ENCODE peak calls at places on chromosomes 4 and X, in seven cellular contexts. Z is kidney, G is tibial artery, T is PC-3, A is K562, V is gastrocnemius medialis, L is suprapubic skin. Y is an unnamed sample. For H3K4me1, the result is how much of the 10 kb centered on the place peaks cover.

GRCh38 chr4:159240690-159241089 is 137.8 kb downstream of the RAPGEF2 start:
- DNase-seq in Z (no peak), G (no peak), T (no peak), A (no peak), V (no peak), L (no peak), Y (no peak)

GRCh38 chr4:27790911-27791310 is 930.3 kb downstream of the STIM2 start:
- DNase-seq in Z (no peak), G (no peak), T (peak), A (no peak), V (no peak), L (no peak), Y (no peak)

GRCh38 chr4:67327245-67327860 is 217.9 kb downstream of the CENPC start:
- DNase-seq in Z (no peak), G (peak), T (peak), A (peak), V (no peak), L (no peak), Y (no peak)

GRCh38 chr4:125828316-125828715 is 513.6 kb downstream of the FAT4 start:
- DNase-seq in Z (no peak), G (no peak), T (no peak), A (no peak), V (no peak), L (no peak), Y (no peak)

GRCh38 chr4:40552536-40552935 is 77.1 kb downstream of the RBM47 start:
- DNase-seq in Z (no peak), G (no peak), T (peak), A (no peak), V (no peak), L (no peak), Y (no peak)

GRCh38 chr4:1105067-1105466 is 8.3 kb downstream of the RNF212 start:
- DNase-seq in Z (no peak), G (no peak), T (no peak), A (no peak), V (no peak), L (no peak), Y (no peak)

GRCh38 chrX:68686684-68687045 is 39.2 kb downstream of the STARD8 start:
- DNase-seq in Z (no peak), G (no peak), T (no peak), A (peak), V (no peak), L (no peak), Y (no peak)

GRCh38 chr4:41360214-41360910 is 103.6 kb downstream of the UCHL1 start:
- DNase-seq in Z (peak), G (peak), T (peak), A (peak), V (peak), L (no peak), Y (peak)

GRCh38 chr4:89166971-89167475 is 55.7 kb downstream of the TIGD2 start:
- DNase-seq in Z (no peak), G (no peak), T (no peak), A (no peak), V (no peak), L (no peak), Y (no peak)

GRCh38 chr4:149997881-149998421 is 80.3 kb upstream of the DCLK2 start:
- DNase-seq in Z (no peak), G (no peak), T (peak), A (peak), V (no peak), L (no peak), Y (no peak)

GRCh38 chr4:144820706-144821105 is 174.8 kb downstream of the HHIP start:
- DNase-seq in Z (no peak), G (no peak), T (no peak), A (no peak), V (no peak), L (no peak), Y (no peak)

GRCh38 chr4:153535735-153536494 is 69.8 kb downstream of the TMEM131L start:
- DNase-seq in Z (no peak), G (no peak), T (no peak), A (no peak), V (no peak), L (no peak), Y (no peak)

GRCh38 chrX:7216981-7217587 is 69.1 kb upstream of the PUDP start:
- DNase-seq in Z (no peak), G (no peak), T (no peak), A (no peak), V (no peak), L (no peak), Y (no peak)

GRCh38 chrX:45851434-45851991 is 650.8 kb upstream of the DIPK2B start:
- DNase-seq in Z (no peak), G (no peak), T (peak), A (no peak), V (no peak), L (no peak), Y (no peak)

GRCh38 chr4:21656832-21657231 is 291.7 kb downstream of the KCNIP4 start:
- DNase-seq in Z (no peak), G (no peak), T (peak), A (no peak), V (no peak), L (no peak), Y (no peak)

GRCh38 chrX:130097507-130098201 is 12.6 kb downstream of the ELF4 start:
- DNase-seq in Z (peak), G (no peak), T (no peak), A (no peak), V (no peak), L (no peak), Y (no peak)

GRCh38 chr4:76781698-76782595 is 116.0 kb downstream of the SOWAHB start:
- DNase-seq in Z (no peak), G (no peak), T (peak), A (peak), V (no peak), L (no peak), Y (no peak)

GRCh38 chr4:89514811-89515210 is 207.2 kb upstream of the GPRIN3 start:
- DNase-seq in Z (no peak), G (no peak), T (no peak), A (no peak), V (no peak), L (no peak), Y (no peak)

GRCh38 chr4:23516719-23517118 is 373.1 kb downstream of the PPARGC1A start:
- DNase-seq in Z (no peak), G (no peak), T (no peak), A (no peak), V (no peak), L (no peak), Y (no peak)

GRCh38 chr4:2354127-2354526 is 64.3 kb downstream of the ZFYVE28 start:
- DNase-seq in Z (peak), G (no peak), T (no peak), A (peak), V (no peak), L (peak), Y (no peak)

GRCh38 chr4:3388461-3389185 is 53.1 kb upstream of the HGFAC start:
- DNase-seq in Z (no peak), G (peak), T (peak), A (no peak), V (no peak), L (peak), Y (no peak)

GRCh38 chr4:33940281-33940680 is 2304.0 kb downstream of the ARAP2 start:
- DNase-seq in Z (no peak), G (no peak), T (no peak), A (no peak), V (no peak), L (no peak), Y (no peak)

GRCh38 chr4:122687450-122688121 is 44.9 kb upstream of the BBS12 start:
- DNase-seq in Z (no peak), G (no peak), T (no peak), A (peak), V (no peak), L (no peak), Y (no peak)

GRCh38 chrX:111581086-111581485 is 69.6 kb downstream of the SERTM2 start:
- DNase-seq in Z (no peak), G (no peak), T (no peak), A (no peak), V (no peak), L (no peak), Y (no peak)

GRCh38 chr4:146051724-146052396 is 113.2 kb upstream of the ZNF827 start:
- DNase-seq in Z (no peak), G (no peak), T (peak), A (no peak), V (no peak), L (no peak), Y (no peak)

GRCh38 chr4:121688696-121689095 is 8.1 kb downstream of the ANXA5 start:
- DNase-seq in Z (no peak), G (no peak), T (no peak), A (no peak), V (no peak), L (no peak), Y (no peak)

GRCh38 chr4:66252291-66252690 is 582.0 kb upstream of the EPHA5 start:
- DNase-seq in Z (no peak), G (no peak), T (peak), A (no peak), V (no peak), L (no peak), Y (no peak)
- TF ChIP-seq CTCF in Z (no peak), G (no peak), T (peak), A (no peak), V (no peak), L (no peak), Y (no peak)

GRCh38 chrX:152989292-152989658 is 4.6 kb downstream of the PNMA5 start:
- DNase-seq in Z (no peak), G (no peak), T (no peak), A (no peak), V (no peak), L (no peak), Y (no peak)
- H3K27ac ChIP-seq in Z (no peak), G (no peak), T (no peak), A (no peak), V (no peak), L (no peak), Y (no peak)

GRCh38 chr4:142402925-142403324 is 443.2 kb downstream of the INPP4B start:
- DNase-seq in Z (no peak), G (no peak), T (peak), A (no peak), V (no peak), L (no peak), Y (no peak)
- H3K4me1 ChIP-seq in Z (under half), G (under half), T (under half), A (under half), V (under half), L (under half), Y (under half)

GRCh38 chr4:170538821-170539473 is 449.2 kb upstream of the AADAT start:
- DNase-seq in Z (no peak), G (no peak), T (no peak), A (no peak), V (no peak), L (no peak), Y (no peak)
- TF ChIP-seq CTCF in Z (no peak), G (no peak), T (no peak), A (no peak), V (no peak), L (no peak), Y (no peak)

GRCh38 chrX:9657590-9658256 is 107.9 kb downstream of the GPR143 start:
- DNase-seq in Z (no peak), G (no peak), T (no peak), A (no peak), V (no peak), L (no peak), Y (no peak)
- H3K27ac ChIP-seq in Z (no peak), G (no peak), T (peak), A (no peak), V (no peak), L (no peak), Y (no peak)

DNA sequence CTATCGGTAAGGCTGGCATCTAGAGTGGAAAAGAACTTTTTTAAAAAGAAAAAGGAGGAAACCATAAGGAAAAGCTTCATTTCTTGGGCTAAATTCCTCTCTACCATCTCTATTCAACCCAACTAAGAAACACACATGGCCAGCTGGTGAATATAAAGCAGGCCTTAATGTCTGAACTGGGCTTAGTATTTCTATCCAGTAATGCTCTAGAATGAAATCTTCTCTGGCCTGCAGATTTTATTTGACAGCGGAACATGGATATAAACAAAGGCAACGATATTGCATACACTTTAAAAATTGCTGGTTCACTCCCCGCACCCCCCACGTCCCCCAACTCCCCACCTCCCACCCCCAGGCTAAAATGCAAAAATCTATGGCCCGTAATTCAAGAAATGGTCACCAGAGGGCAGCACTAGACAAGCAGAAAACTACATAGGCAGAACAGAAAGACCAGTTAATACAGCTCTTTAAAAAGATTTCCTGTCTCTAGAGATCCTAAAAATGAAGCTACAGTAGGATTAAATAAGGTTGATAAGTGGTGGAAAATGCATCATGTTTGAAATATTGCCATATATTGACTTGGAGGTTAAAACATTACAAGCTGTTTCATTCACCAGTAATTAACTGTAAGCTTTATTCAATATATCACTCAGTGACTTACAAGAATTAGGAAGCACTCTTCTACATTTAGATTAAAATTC is 155.2 kb upstream of the GALNT7 start:
- DNase-seq in Z (no peak), G (peak), T (peak), A (peak), V (no peak), L (no peak), Y (no peak)
- H3K4me1 ChIP-seq in Z (under half), G (under half), T (under half), A (under half), V (under half), L (under half), Y (under half)

GRCh38 chrX:6002056-6002455 is 226.6 kb downstream of the NLGN4X start:
- DNase-seq in Z (no peak), G (no peak), T (no peak), A (peak), V (no peak), L (no peak), Y (no peak)

GRCh38 chrX:6004529-6004928 is 224.1 kb downstream of the NLGN4X start:
- DNase-seq in Z (no peak), G (no peak), T (no peak), A (no peak), V (no peak), L (no peak), Y (no peak)

DNA sequence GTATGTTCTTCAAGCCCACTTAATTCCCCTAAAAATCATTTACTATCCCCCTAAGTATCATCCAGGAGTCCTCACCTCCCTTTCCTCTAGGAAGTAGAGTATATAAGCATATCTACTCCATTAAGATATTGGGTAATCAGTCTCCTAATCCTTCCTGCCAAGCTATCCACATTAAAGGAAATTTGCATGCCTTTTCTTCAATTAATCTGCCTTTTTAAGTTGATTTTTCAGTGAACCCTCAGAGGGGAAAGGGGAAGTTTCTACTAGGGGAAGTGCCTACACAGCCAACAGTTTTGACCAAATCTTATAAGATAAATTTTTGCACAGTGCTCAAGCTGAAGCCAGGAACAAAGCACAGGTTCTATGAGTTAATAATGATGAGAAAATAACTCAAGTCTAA is 222.8 kb downstream of the NLGN4X start:
- DNase-seq in Z (no peak), G (no peak), T (no peak), A (no peak), V (no peak), L (no peak), Y (no peak)
- TF ChIP-seq CTCF in Z (no peak), G (no peak), T (no peak), A (no peak), V (no peak), L (no peak), Y (no peak)

DNA sequence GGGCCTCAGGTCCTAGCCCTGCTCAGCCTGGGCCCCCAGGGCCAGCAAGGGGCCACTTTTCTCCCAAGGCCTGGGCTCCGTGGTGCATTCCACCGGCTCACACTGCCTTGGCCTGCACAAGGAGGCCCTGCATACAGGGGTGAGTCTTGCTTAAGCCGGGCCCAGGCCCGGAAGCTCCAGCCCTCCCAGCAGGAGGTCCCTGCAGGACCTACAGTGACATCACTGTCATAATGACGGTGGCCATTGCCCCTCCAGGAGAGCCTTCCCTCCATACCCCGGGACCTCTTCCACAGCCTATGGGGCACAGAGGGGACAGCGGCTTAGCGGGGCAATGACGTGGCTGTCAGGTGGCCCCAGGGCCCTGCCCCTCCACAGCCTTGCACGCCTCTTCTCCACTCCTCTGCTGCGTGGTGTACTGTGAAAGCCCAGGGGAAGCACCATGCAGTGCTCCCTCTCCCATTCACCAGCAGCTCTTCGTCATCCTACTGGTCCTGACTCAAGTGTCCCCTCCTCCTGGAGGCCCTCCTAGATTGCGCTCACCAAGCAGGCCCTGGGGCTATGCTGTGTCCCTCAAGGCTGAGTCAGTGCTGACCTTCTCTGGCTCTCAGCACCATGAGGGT is 32.3 kb upstream of the AFAP1 start:
- DNase-seq in Z (peak), G (no peak), T (peak), A (no peak), V (no peak), L (no peak), Y (no peak)
- H3K27ac ChIP-seq in Z (no peak), G (no peak), T (peak), A (no peak), V (peak), L (peak), Y (peak)

DNA sequence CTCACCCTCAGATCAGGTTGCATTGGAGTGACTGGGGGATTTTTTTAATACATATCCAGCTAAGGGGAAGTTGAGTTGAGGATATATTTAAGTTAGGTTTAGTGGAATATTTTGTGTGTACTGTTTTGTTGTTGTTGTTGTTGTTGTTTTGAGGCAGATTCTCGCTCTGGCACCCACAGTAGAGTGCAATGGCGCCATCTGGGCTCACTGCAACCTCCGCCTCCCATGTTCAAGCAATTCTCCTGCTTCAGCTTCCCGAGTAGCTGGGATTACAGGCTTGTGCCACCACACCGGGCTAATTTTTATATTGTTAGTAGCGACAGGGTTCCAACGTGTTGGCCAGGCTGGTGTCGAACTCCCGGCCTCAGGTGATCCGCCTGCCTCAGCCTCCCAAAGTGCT is 38.6 kb upstream of the ATP6AP2 start:
- DNase-seq in Z (no peak), G (no peak), T (no peak), A (no peak), V (no peak), L (no peak), Y (no peak)
- H3K4me1 ChIP-seq in Z (under half), G (under half), T (under half), A (under half), V (under half), L (under half), Y (under half)